ENCODE peak calls at places on chromosome 13, in four cellular contexts. One of them, this sample, is unnamed.

GRCh38 chr13:41813426-41813825 is 147.5 kb downstream of the VWA8 start:
- DNase-seq in fibroblast of mammary gland: peak
- DNase-seq in activated T-helper 1 cell treated with Interleukin-2 at 50 U/mL for 16 hours: no peak
- DNase-seq in heart right ventricle: no peak
- DNase-seq in this sample: no peak

GRCh38 chr13:40336228-40337221 is 329.9 kb downstream of the FOXO1 start:
- DNase-seq in fibroblast of mammary gland: no peak
- DNase-seq in activated T-helper 1 cell treated with Interleukin-2 at 50 U/mL for 16 hours: no peak
- DNase-seq in heart right ventricle: no peak
- DNase-seq in this sample: no peak

GRCh38 chr13:55345197-55345596 is 1795.5 kb upstream of the PRR20A start:
- DNase-seq in fibroblast of mammary gland: no peak
- DNase-seq in activated T-helper 1 cell treated with Interleukin-2 at 50 U/mL for 16 hours: no peak
- DNase-seq in heart right ventricle: no peak
- DNase-seq in this sample: no peak

GRCh38 chr13:89695343-89696257 is 1651.9 kb upstream of the MIR17HG start:
- DNase-seq in fibroblast of mammary gland: peak
- DNase-seq in activated T-helper 1 cell treated with Interleukin-2 at 50 U/mL for 16 hours: no peak
- DNase-seq in heart right ventricle: no peak
- DNase-seq in this sample: no peak

GRCh38 chr13:24220086-24220703 is 59.7 kb downstream of the SPATA13 start:
- DNase-seq in fibroblast of mammary gland: peak
- DNase-seq in activated T-helper 1 cell treated with Interleukin-2 at 50 U/mL for 16 hours: no peak
- DNase-seq in heart right ventricle: no peak
- DNase-seq in this sample: no peak

GRCh38 chr13:77620138-77620537 is 77.3 kb upstream of the SLAIN1 start:
- DNase-seq in fibroblast of mammary gland: no peak
- DNase-seq in activated T-helper 1 cell treated with Interleukin-2 at 50 U/mL for 16 hours: no peak
- DNase-seq in heart right ventricle: no peak
- DNase-seq in this sample: no peak

GRCh38 chr13:67554296-67554695 is 324.2 kb upstream of the PCDH9 start:
- DNase-seq in fibroblast of mammary gland: peak
- DNase-seq in activated T-helper 1 cell treated with Interleukin-2 at 50 U/mL for 16 hours: no peak
- DNase-seq in heart right ventricle: no peak
- DNase-seq in this sample: no peak

GRCh38 chr13:113656015-113656588 is 1.9 kb downstream of the ATP4B start:
- DNase-seq in fibroblast of mammary gland: no peak
- DNase-seq in activated T-helper 1 cell treated with Interleukin-2 at 50 U/mL for 16 hours: no peak
- DNase-seq in heart right ventricle: no peak
- DNase-seq in this sample: no peak

GRCh38 chr13:98293570-98294142 is 116.6 kb upstream of the RNF113B start:
- DNase-seq in fibroblast of mammary gland: peak
- DNase-seq in activated T-helper 1 cell treated with Interleukin-2 at 50 U/mL for 16 hours: no peak
- DNase-seq in heart right ventricle: no peak
- DNase-seq in this sample: no peak

GRCh38 chr13:101579291-101579802 is 126.9 kb downstream of the ITGBL1 start:
- DNase-seq in fibroblast of mammary gland: peak
- DNase-seq in activated T-helper 1 cell treated with Interleukin-2 at 50 U/mL for 16 hours: no peak
- DNase-seq in heart right ventricle: no peak
- DNase-seq in this sample: no peak

This sample was measured in T-helper 17 cell.